ENCODE peak calls at places on chromosome 9, in seven cellular contexts. One of them, this sample, is unnamed.

GRCh38 chr9:73775757-73776156 is 624.1 kb downstream of the ANXA1 start:
- DNase-seq in tibial artery: no peak
- DNase-seq in T-helper 2 cell: no peak
- DNase-seq in SW480: no peak
- DNase-seq in activated T-helper 1 cell treated with Interleukin-2 at 50 U/mL for 16 hours: no peak
- DNase-seq in AG08396: no peak
- DNase-seq in lower lobe of right lung: no peak
- DNase-seq in this sample: no peak

GRCh38 chr9:98747476-98747875 is 38.7 kb upstream of the GABBR2 start:
- DNase-seq in lower lobe of right lung: no peak
- DNase-seq in activated T-helper 1 cell treated with Interleukin-2 at 50 U/mL for 16 hours: no peak
- DNase-seq in SW480: no peak
- DNase-seq in tibial artery: no peak
- DNase-seq in T-helper 2 cell: no peak
- DNase-seq in AG08396: no peak
- DNase-seq in this sample: no peak

GRCh38 chr9:23821400-23822181 is 4.4 kb downstream of the ELAVL2 start:
- DNase-seq in tibial artery: no peak
- DNase-seq in AG08396: no peak
- DNase-seq in activated T-helper 1 cell treated with Interleukin-2 at 50 U/mL for 16 hours: no peak
- DNase-seq in SW480: peak
- DNase-seq in lower lobe of right lung: no peak
- DNase-seq in T-helper 2 cell: peak
- DNase-seq in this sample: peak

GRCh38 chr9:37529111-37529510 is 43.4 kb downstream of the POLR1E start:
- DNase-seq in T-helper 2 cell: peak
- DNase-seq in SW480: no peak
- DNase-seq in tibial artery: no peak
- DNase-seq in lower lobe of right lung: no peak
- DNase-seq in activated T-helper 1 cell treated with Interleukin-2 at 50 U/mL for 16 hours: peak
- DNase-seq in AG08396: no peak
- DNase-seq in this sample: no peak

GRCh38 chr9:33222031-33222430 is 17.9 kb upstream of the SPINK4 start:
- DNase-seq in T-helper 2 cell: no peak
- DNase-seq in lower lobe of right lung: no peak
- DNase-seq in AG08396: no peak
- DNase-seq in SW480: no peak
- DNase-seq in activated T-helper 1 cell treated with Interleukin-2 at 50 U/mL for 16 hours: no peak
- DNase-seq in tibial artery: no peak
- DNase-seq in this sample: no peak

GRCh38 chr9:127912296-127912695 is 4.5 kb downstream of the ST6GALNAC4 start:
- DNase-seq in tibial artery: no peak
- DNase-seq in lower lobe of right lung: no peak
- DNase-seq in activated T-helper 1 cell treated with Interleukin-2 at 50 U/mL for 16 hours: no peak
- DNase-seq in T-helper 2 cell: no peak
- DNase-seq in AG08396: no peak
- DNase-seq in SW480: no peak
- DNase-seq in this sample: peak

GRCh38 chr9:114906922-114907571 is 23.3 kb downstream of the TNFSF8 start:
- DNase-seq in tibial artery: no peak
- DNase-seq in lower lobe of right lung: no peak
- DNase-seq in SW480: peak
- DNase-seq in AG08396: peak
- DNase-seq in T-helper 2 cell: peak
- DNase-seq in activated T-helper 1 cell treated with Interleukin-2 at 50 U/mL for 16 hours: no peak
- DNase-seq in this sample: no peak

GRCh38 chr9:98807070-98807810 is at the start of gene GALNT12:
- DNase-seq in lower lobe of right lung: no peak
- DNase-seq in AG08396: peak
- DNase-seq in T-helper 2 cell: peak
- DNase-seq in SW480: peak
- DNase-seq in tibial artery: no peak
- DNase-seq in activated T-helper 1 cell treated with Interleukin-2 at 50 U/mL for 16 hours: peak
- DNase-seq in this sample: no peak

GRCh38 chr9:6214451-6214850 is 1.2 kb upstream of the IL33 start:
- DNase-seq in SW480: no peak
- DNase-seq in activated T-helper 1 cell treated with Interleukin-2 at 50 U/mL for 16 hours: no peak
- DNase-seq in AG08396: no peak
- DNase-seq in lower lobe of right lung: no peak
- DNase-seq in tibial artery: peak
- DNase-seq in T-helper 2 cell: no peak
- DNase-seq in this sample: no peak

GRCh38 chr9:33007755-33008154 is 6.3 kb upstream of the APTX start:
- DNase-seq in lower lobe of right lung: no peak
- DNase-seq in activated T-helper 1 cell treated with Interleukin-2 at 50 U/mL for 16 hours: no peak
- DNase-seq in tibial artery: no peak
- DNase-seq in AG08396: no peak
- DNase-seq in T-helper 2 cell: no peak
- DNase-seq in SW480: no peak
- DNase-seq in this sample: no peak

GRCh38 chr9:128720841-128721486 is 3.0 kb downstream of the ZDHHC12 start:
- DNase-seq in activated T-helper 1 cell treated with Interleukin-2 at 50 U/mL for 16 hours: no peak
- DNase-seq in tibial artery: no peak
- DNase-seq in SW480: no peak
- DNase-seq in AG08396: no peak
- DNase-seq in lower lobe of right lung: no peak
- DNase-seq in T-helper 2 cell: no peak
- DNase-seq in this sample: no peak

GRCh38 chr9:90659626-90660364 is 17.2 kb upstream of the DIRAS2 start:
- DNase-seq in T-helper 2 cell: peak
- DNase-seq in tibial artery: no peak
- DNase-seq in activated T-helper 1 cell treated with Interleukin-2 at 50 U/mL for 16 hours: no peak
- DNase-seq in AG08396: no peak
- DNase-seq in lower lobe of right lung: no peak
- DNase-seq in SW480: peak
- DNase-seq in this sample: no peak

This sample was measured in aorta.